ENCODE peak calls at places on chromosomes 11 and 22, in four cellular contexts. T is GM23338, G is cardiac fibroblast, B is astrocyte of the spinal cord. U is an unnamed sample.
A peak's percentile ranks its signal among the peaks of the same experiment; 100 is the strongest.

GRCh38 chr11:71913716-71914115 is 14.7 kb downstream of the XNDC1N start:
- DNase-seq in T (no peak), G (no peak), B (peak; percentile 24), U (peak; percentile 48)

GRCh38 chr11:1920909-1921575 is 1.5 kb downstream of the TNNT3 start:
- DNase-seq in T (no peak), G (no peak), B (no peak), U (no peak)

GRCh38 chr11:93541884-93542752 is 1.1 kb downstream of the SMCO4 start:
- DNase-seq in T (peak; percentile 82), G (peak; percentile 62), B (peak; percentile 74), U (peak; percentile 66)

GRCh38 chr22:21775061-21775460 is 39.5 kb upstream of the YPEL1 start:
- DNase-seq in T (no peak), G (peak; percentile 60), B (peak; percentile 83), U (no peak)

GRCh38 chr11:11578542-11578941 is 43.3 kb downstream of the GALNT18 start:
- DNase-seq in T (no peak), G (no peak), B (no peak), U (no peak)

GRCh38 chr11:64582885-64583284 is 8.1 kb upstream of the SLC22A12 start:
- DNase-seq in T (no peak), G (no peak), B (no peak), U (no peak)

GRCh38 chr11:416757-417621 is 2.2 kb upstream of the SIGIRR start:
- DNase-seq in T (peak; percentile 93), G (no peak), B (no peak), U (no peak)

GRCh38 chr11:108873938-108874337 is 209.1 kb downstream of the DDX10 start:
- DNase-seq in T (no peak), G (peak; percentile 74), B (peak; percentile 79), U (peak; percentile 25)

GRCh38 chr22:22578702-22579424 is 19.8 kb upstream of the PRAME start:
- DNase-seq in T (no peak), G (peak; percentile 84), B (peak; percentile 13), U (peak; percentile 83)

GRCh38 chr11:130124096-130124495 is 35.5 kb upstream of the ST14 start:
- DNase-seq in T (no peak), G (peak; percentile 96), B (peak; percentile 78), U (peak; percentile 95)

GRCh38 chr11:45000918-45001317 is 50.2 kb upstream of the TP53I11 start:
- DNase-seq in T (no peak), G (no peak), B (no peak), U (no peak)

GRCh38 chr11:45265963-45266692 is 20.0 kb downstream of the SYT13 start:
- DNase-seq in T (no peak), G (no peak), B (no peak), U (no peak)

GRCh38 chr11:15091175-15091574 is 17.8 kb downstream of the CALCB start:
- DNase-seq in T (no peak), G (no peak), B (no peak), U (no peak)

GRCh38 chr11:69351460-69351859 is 57.5 kb downstream of the MYEOV start:
- DNase-seq in T (no peak), G (peak; percentile 88), B (peak; percentile 79), U (peak; percentile 76)

GRCh38 chr11:35742707-35743454 is 80.3 kb downstream of the TRIM44 start:
- DNase-seq in T (no peak), G (no peak), B (no peak), U (no peak)

GRCh38 chr11:124740277-124740882 is 638 bp downstream of the NRGN start:
- DNase-seq in T (peak; percentile 43), G (peak; percentile 31), B (no peak), U (peak; percentile 27)

GRCh38 chr22:23534201-23534850 is 45.8 kb downstream of the IGLL1 start:
- DNase-seq in T (no peak), G (no peak), B (no peak), U (no peak)

GRCh38 chr11:14356342-14356741 is 2.6 kb downstream of the RRAS2 start:
- DNase-seq in T (no peak), G (no peak), B (no peak), U (no peak)

GRCh38 chr11:133553885-133554586 is 21.7 kb upstream of the OPCML start:
- DNase-seq in T (no peak), G (no peak), B (no peak), U (no peak)

GRCh38 chr11:117059611-117060010 is 38.6 kb downstream of the SIK3 start:
- DNase-seq in T (no peak), G (no peak), B (no peak), U (no peak)

GRCh38 chr11:47408598-47409439 is 429 bp downstream of the SLC39A13 start:
- DNase-seq in T (peak; percentile 33), G (peak; percentile 88), B (peak; percentile 79), U (peak; percentile 83)

GRCh38 chr11:43819926-43820325 is 60.7 kb upstream of the ALKBH3 start:
- DNase-seq in T (no peak), G (no peak), B (no peak), U (no peak)

GRCh38 chr11:78993800-78994430 is 419.3 kb upstream of the NARS2 start:
- DNase-seq in T (no peak), G (no peak), B (no peak), U (no peak)

GRCh38 chr11:67369801-67370284 is 3.6 kb downstream of the CLCF1 start:
- DNase-seq in T (no peak), G (no peak), B (peak; percentile 54), U (peak; percentile 65)

GRCh38 chr22:17098379-17098819 is 13.6 kb downstream of the IL17RA start:
- DNase-seq in T (no peak), G (peak; percentile 27), B (no peak), U (no peak)

DNA sequence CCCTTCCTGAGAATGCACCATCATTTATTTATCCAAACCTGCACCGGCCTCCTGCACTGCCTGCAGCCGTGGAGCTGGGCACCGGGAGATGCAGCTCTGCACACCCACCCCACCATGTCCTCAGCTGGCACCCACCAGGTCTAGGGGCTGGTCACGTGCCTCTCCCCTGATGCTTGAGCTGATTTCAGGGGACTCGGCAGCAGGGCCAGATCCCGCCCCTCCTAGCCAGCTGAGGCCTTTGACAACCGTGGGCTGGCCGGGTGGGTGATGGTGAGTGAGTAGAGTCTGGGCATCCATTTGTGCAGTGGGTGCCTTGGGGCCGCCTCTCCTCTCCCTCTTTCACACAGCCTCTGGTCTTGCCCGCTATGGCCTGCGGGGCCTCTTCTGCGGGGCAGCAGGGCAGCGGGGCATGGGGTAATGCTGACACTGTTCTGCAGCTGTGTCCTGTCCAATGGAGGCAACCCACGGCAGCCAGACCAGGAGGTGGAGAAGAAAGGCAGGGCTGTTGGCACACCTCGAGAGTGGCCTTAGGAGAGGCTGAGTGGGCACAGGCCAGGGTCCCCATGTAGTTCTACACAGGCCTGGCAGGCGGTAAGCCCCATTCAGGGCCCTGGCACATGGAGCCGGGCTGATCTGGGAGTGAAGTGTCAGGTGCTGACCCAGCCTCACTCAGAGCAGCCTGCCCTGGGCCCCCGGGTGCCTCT is 38.5 kb upstream of the PRODH start:
- DNase-seq in T (no peak), G (no peak), B (no peak), U (no peak)
- TF ChIP-seq CTCF in T (no peak), G (no peak), B (no peak), U (no peak)

GRCh38 chr11:73310661-73311393 is 2.8 kb downstream of the ARHGEF17 start:
- DNase-seq in T (no peak), G (no peak), B (no peak), U (no peak)

GRCh38 chr11:73308003-73308962 is at the start of gene ARHGEF17:
- DNase-seq in T (peak; percentile 88), G (no peak), B (peak; percentile 88), U (peak; percentile 86)

GRCh38 chr11:73307323-73308002 is 613 bp upstream of the ARHGEF17 start:
- DNase-seq in T (peak; percentile 99), G (peak; percentile 99), B (peak; percentile 100), U (peak; percentile 99)

GRCh38 chr11:73310076-73310475 is 2.0 kb downstream of the ARHGEF17 start:
- DNase-seq in T (no peak), G (no peak), B (no peak), U (no peak)

DNA sequence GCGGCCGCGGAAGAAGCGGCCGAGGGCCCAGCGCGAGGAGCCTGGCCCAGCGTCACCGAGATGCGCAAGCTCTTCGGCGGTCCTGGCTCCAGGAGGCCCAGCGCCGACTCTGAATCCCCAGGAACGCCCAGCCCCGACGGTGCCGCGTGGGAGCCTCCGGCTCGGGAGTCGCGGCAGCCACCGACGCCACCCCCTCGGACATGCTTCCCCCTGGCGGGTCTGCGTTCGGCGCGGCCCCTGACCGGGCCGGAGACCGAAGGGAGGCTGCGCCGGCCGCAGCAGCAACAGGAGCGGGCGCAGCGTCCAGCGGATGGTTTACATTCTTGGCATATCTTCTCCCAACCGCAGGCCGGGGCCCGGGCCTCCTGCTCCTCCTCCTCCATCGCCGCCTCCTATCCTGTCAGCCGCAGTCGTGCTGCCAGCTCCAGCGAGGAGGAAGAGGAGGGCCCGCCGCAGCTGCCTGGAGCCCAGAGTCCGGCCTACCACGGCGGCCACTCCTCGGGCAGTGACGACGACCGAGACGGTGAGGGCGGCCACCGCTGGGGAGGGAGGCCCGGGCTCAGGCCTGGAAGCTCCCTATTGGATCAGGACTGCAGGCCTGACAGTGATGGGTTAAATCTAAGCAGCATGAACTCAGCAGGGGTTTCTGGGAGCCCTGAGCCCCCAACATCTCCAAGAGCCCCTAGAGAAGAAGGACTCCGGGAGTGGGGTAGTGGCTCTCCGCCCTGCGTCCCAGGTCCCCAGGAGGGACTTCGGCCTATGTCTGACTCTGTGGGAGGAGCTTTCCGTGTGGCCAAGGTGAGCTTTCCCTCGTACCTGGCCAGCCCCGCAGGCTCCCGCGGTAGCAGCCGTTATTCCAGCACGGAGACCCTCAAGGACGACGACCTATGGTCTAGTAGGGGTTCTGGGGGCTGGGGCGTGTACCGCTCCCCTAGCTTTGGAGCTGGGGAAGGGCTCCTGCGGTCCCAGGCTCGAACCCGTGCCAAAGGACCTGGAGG is 1.2 kb downstream of the ARHGEF17 start:
- DNase-seq in T (peak; percentile 96), G (peak; percentile 98), B (peak; percentile 97), U (peak; percentile 99)
- H3K4me3 ChIP-seq in T (peak overlapping the region; percentile 89), G (peak overlapping the region; percentile 71), B (peak overlapping the region; percentile 60), U (peak overlapping the region; percentile 81)

DNA sequence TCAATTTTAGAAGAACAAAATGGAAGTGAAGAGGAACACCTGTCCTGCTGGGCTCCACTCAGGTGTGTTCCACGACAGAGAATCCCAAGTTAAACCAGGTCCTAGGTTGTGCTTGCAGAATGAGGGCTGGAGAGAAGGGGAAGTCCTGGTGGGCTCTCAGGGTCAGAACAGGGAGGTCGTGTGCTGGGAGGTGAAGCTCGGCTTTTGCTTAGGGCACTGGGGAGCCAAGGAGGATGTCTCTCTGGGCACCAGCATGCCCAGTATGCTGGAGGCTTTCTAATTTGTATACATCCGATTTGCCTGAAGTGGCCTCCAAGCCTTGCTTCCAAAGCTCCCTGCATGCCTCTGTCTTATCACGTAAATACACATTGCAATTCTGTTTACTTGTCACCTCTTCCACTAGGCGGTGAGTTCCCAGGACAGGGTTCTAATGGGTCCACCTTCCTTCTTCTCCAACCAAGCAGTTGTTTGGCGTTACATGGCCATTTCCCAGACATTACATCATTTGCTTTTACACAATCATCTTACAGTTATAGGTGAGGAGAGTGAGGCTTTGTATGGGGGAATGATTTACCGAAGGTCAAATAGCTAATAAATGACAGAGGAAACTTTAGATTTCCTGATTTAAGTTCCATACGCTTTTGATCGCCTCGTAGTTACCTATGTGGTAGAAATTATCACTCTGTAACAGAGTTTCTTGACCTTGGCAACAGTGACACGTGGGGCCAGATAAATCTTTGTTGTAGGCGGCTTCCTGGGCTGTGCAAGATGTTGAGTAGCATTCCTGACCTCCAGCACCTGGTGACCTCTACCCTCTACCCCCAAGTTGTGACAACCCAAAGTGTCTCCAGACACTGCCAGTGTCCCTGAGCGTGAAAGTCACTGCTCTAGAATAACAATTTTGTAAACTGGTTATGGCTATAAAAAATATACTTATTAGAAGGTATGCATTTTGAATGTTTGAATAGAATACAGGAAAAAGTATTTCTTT is 901.5 kb downstream of the TBC1D22A start:
- DNase-seq in T (no peak), G (no peak), B (no peak), U (no peak)
- TF ChIP-seq CTCF in T (no peak), G (no peak), B (no peak), U (no peak)

GRCh38 chr11:86193297-86194095 is 51.1 kb upstream of the EED start:
- DNase-seq in T (peak; percentile 94), G (peak; percentile 96), B (peak; percentile 79), U (peak; percentile 91)
- H3K4me3 ChIP-seq in T (peak overlapping the region; percentile 14), G (no peak overlapping the region), B (no peak overlapping the region), U (peak overlapping the region; percentile 27)